ENCODE peak calls at places on chromosomes 4 and X, in seven cellular contexts. B, C, I, R, J, V and A are unnamed samples.

GRCh38 chr4:120801171-120801758 is 121.3 kb downstream of the PRDM5 start:
- DNase-seq in B (no peak), C (peak), I (no peak), R (peak), J (no peak), V (peak), A (no peak)

GRCh38 chrX:74422576-74423288 is 1.4 kb downstream of the SLC16A2 start:
- DNase-seq in B (no peak), C (peak), I (peak), R (peak), J (no peak), V (peak), A (no peak)

GRCh38 chr4:112348488-112349158 is 51.5 kb downstream of the ALPK1 start:
- DNase-seq in B (peak), C (peak), I (no peak), R (peak), J (peak), V (peak), A (no peak)

GRCh38 chr4:11769425-11769824 is 340.7 kb upstream of the HS3ST1 start:
- DNase-seq in B (no peak), C (peak), I (no peak), R (peak), J (no peak), V (no peak), A (no peak)

GRCh38 chr4:141645611-141646340 is 9.4 kb downstream of the IL15 start:
- DNase-seq in B (no peak), C (peak), I (no peak), R (peak), J (peak), V (no peak), A (no peak)

GRCh38 chr4:123017636-123018390 is 95.4 kb upstream of the NUDT6 start:
- DNase-seq in B (no peak), C (no peak), I (no peak), R (peak), J (peak), V (no peak), A (no peak)

GRCh38 chr4:128385683-128386304 is 98.2 kb upstream of the PGRMC2 start:
- DNase-seq in B (no peak), C (peak), I (no peak), R (peak), J (peak), V (no peak), A (no peak)

GRCh38 chr4:112895785-112896184 is 153.7 kb upstream of the ANK2 start:
- DNase-seq in B (no peak), C (peak), I (no peak), R (peak), J (no peak), V (no peak), A (no peak)

GRCh38 chr4:38323141-38323634 is 340.8 kb upstream of the KLF3 start:
- DNase-seq in B (no peak), C (peak), I (no peak), R (peak), J (peak), V (no peak), A (no peak)

GRCh38 chr4:3346146-3346545 is 53.3 kb downstream of the RGS12 start:
- DNase-seq in B (no peak), C (peak), I (peak), R (peak), J (peak), V (peak), A (peak)

GRCh38 chr4:139782926-139783542 is 117.4 kb downstream of the MGST2 start:
- DNase-seq in B (no peak), C (no peak), I (no peak), R (no peak), J (no peak), V (no peak), A (no peak)

GRCh38 chr4:37648084-37648817 is 37.9 kb downstream of the RELL1 start:
- DNase-seq in B (peak), C (peak), I (peak), R (peak), J (peak), V (peak), A (no peak)

GRCh38 chr4:155914782-155915181 is 11.3 kb downstream of the TDO2 start:
- DNase-seq in B (no peak), C (no peak), I (no peak), R (peak), J (no peak), V (no peak), A (no peak)

GRCh38 chr4:27318740-27319139 is 458.1 kb downstream of the STIM2 start:
- DNase-seq in B (peak), C (peak), I (peak), R (no peak), J (peak), V (no peak), A (no peak)

GRCh38 chrX:39672405-39672804 is 425.4 kb downstream of the BCOR start:
- DNase-seq in B (no peak), C (no peak), I (no peak), R (no peak), J (no peak), V (no peak), A (no peak)
- H3K4me3 ChIP-seq in B (no peak), C (no peak), I (no peak), R (no peak), J (no peak), V (no peak), A (no peak)

GRCh38 chrX:129981207-129981553 is 1.3 kb upstream of the BCORL1 start:
- DNase-seq in B (no peak), C (no peak), I (no peak), R (no peak), J (no peak), V (no peak), A (no peak)
- H3K4me3 ChIP-seq in B (peak), C (peak), I (no peak), R (peak), J (no peak), V (peak), A (peak)

GRCh38 chr4:108109997-108110416 is 58.7 kb downstream of the LEF1 start:
- DNase-seq in B (no peak), C (no peak), I (no peak), R (no peak), J (no peak), V (no peak), A (no peak)
- H3K4me3 ChIP-seq in B (no peak), C (no peak), I (no peak), R (no peak), J (no peak), V (no peak), A (no peak)

GRCh38 chr4:93748943-93749342 is 79.6 kb upstream of the ATOH1 start:
- DNase-seq in B (no peak), C (no peak), I (no peak), R (no peak), J (no peak), V (no peak), A (no peak)
- H3K4me3 ChIP-seq in B (no peak), C (no peak), I (no peak), R (no peak), J (no peak), V (no peak), A (no peak)

GRCh38 chr4:174260099-174260498 is 23.4 kb downstream of the FBXO8 start:
- DNase-seq in B (no peak), C (peak), I (no peak), R (peak), J (no peak), V (peak), A (no peak)
- H3K4me3 ChIP-seq in B (no peak), C (no peak), I (no peak), R (no peak), J (no peak), V (no peak), A (no peak)

DNA sequence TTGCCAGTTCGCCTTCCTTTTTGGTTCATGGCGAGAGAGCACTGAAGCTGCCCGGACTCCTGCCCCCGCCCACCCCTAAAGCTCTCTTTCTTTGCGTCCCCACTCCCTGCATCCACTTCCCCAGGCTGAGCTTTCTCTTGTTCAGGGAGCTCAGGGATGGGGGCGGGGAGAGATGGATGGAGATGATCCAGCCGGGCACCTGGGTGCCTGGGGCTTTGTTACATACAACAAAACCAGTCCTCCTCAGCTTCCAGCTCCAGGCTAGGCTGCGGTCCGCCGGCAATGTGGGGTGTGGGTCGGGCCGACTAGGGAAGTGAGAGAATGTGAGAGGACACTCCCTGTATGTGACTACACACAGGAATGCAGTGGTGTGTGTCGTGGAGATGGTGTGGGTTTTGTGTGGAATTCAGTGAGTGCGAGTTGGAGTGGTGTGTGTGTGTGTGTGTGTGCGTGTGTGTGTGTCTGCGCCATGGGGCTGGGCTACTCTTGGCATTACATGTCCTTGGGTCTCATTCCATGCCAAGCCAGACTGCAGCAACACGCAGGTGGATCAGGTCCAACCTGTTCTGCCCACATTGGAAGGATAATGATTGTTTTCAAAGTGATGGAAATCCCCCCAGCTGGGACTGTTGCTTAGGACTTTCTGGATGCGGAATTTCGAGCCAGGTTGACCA is 149.3 kb upstream of the CHRDL1 start:
- DNase-seq in B (peak), C (no peak), I (no peak), R (peak), J (no peak), V (no peak), A (no peak)
- H3K4me3 ChIP-seq in B (no peak), C (no peak), I (no peak), R (peak), J (no peak), V (no peak), A (no peak)

DNA sequence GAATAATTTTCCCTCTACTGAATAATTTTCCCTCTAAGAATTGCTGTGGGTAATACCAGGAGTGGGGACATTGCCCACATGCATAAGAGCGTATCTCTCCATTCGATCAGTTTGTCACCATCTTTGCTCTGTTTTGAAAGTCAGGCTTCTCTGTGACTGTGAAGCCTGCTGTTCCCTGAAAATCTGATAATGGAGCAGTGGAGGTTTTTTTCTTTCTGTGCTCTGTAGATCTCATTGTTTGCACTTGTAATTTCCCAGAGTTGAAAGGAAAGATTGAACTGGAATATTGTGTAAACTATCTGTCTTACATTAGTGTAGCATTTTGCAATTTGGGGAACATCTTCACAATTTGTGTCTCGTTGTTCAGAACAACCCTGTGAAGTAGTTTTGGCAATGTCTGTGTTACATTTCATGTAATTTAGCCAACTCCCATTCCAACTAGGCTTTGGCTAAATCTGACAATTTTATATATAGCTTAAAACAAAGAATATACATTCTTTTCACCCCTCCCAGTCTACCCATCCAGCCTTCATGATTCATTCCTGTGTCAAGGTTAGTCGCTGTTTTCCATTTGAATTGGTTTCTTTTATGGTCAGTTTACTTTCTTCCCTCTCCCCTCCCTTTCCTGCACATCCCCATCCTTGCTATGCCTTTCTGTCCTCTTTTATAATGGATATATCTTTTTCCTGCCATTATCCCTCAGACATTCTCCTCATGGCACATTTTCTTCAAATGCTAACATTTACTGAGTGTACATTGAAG is 4.5 kb downstream of the ZXDB start:
- DNase-seq in B (no peak), C (peak), I (no peak), R (no peak), J (peak), V (no peak), A (no peak)
- H3K4me3 ChIP-seq in B (no peak), C (no peak), I (peak), R (peak), J (peak), V (peak), A (no peak)

DNA sequence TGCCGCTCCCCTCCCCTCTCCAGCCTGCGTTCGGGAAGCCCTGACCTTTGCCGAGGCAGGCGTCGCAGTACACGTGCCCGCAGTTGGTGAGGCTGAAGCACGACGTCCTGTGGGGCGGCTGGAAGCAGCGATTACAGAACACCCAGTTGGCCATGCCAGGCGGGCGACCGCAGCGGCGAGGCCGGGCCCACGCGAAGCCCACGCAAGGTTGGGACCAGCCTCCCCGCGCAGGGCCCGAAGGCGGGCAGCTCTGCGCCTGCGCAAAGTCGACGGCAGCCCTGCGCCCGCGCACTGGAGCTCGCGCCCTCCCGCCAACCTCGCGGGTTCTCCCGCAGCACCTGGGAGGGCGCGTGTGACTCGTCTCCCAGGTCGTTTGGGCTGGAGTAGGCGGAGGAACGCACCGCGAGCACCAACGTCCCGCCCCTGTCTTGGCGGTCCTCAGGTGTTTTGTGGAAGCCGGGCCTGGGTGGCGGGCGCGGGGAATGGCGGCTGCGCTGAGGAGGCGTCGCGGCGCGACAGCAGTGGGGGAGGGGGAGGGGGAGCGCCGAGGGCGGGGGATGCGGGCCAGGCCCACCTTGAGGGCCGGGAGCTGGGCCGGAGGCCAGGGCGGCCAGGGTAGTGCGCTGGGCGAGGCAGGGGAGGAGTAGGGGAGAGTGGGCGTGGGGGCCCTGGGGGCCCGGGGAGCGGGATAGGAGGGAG is at the start of gene RNF212:
- DNase-seq in B (no peak), C (no peak), I (peak), R (no peak), J (no peak), V (no peak), A (no peak)
- H3K4me3 ChIP-seq in B (no peak), C (peak), I (peak), R (no peak), J (no peak), V (no peak), A (no peak)